ENCODE peak calls at places on chromosomes 6 and 20, in six cellular contexts. G is suprapubic skin, I is fibroblast of lung, K is spleen, X is lower lobe of right lung, F is AG04450. U is an unnamed sample.

GRCh38 chr6:152642578-152643375 is 5.6 kb upstream of the SYNE1 start:
- DNase-seq in G (no peak), I (peak; percentile 18), K (peak; percentile 89), X (peak; percentile 78), F (no peak), U (peak; percentile 69)

GRCh38 chr6:28884423-28885148 is 39.2 kb downstream of the TRIM27 start:
- DNase-seq in G (no peak), I (no peak), K (no peak), X (no peak), F (no peak), U (no peak)

GRCh38 chr20:46625875-46626373 is 25.3 kb downstream of the SLC13A3 start:
- DNase-seq in G (no peak), I (no peak), K (no peak), X (no peak), F (no peak), U (no peak)

GRCh38 chr20:63736893-63737689 is 627 bp downstream of the LIME1 start:
- DNase-seq in G (no peak), I (no peak), K (peak; percentile 89), X (no peak), F (no peak), U (no peak)

GRCh38 chr6:46276571-46277142 is 105.9 kb upstream of the ENPP5 start:
- DNase-seq in G (no peak), I (no peak), K (no peak), X (no peak), F (no peak), U (no peak)

GRCh38 chr6:114169763-114170162 is 173.1 kb downstream of the HS3ST5 start:
- DNase-seq in G (no peak), I (no peak), K (no peak), X (no peak), F (no peak), U (no peak)

GRCh38 chr6:29596381-29596900 is 11.5 kb downstream of the OR2H2 start:
- DNase-seq in G (no peak), I (no peak), K (no peak), X (no peak), F (no peak), U (no peak)

GRCh38 chr6:49526598-49526997 is 23.9 kb upstream of the C6orf141 start:
- DNase-seq in G (no peak), I (no peak), K (no peak), X (no peak), F (no peak), U (no peak)

GRCh38 chr20:10271470-10272219 is 53.0 kb downstream of the SNAP25 start:
- DNase-seq in G (no peak), I (peak; percentile 77), K (no peak), X (no peak), F (no peak), U (peak; percentile 77)

GRCh38 chr20:47173596-47174216 is 182.8 kb downstream of the ZMYND8 start:
- DNase-seq in G (no peak), I (no peak), K (peak; percentile 52), X (no peak), F (no peak), U (no peak)

GRCh38 chr6:3987072-3987471 is 91.9 kb downstream of the FAM217A start:
- DNase-seq in G (no peak), I (peak; percentile 37), K (no peak), X (no peak), F (no peak), U (peak; percentile 45)

GRCh38 chr6:82365011-82365751 is 1.6 kb downstream of the TPBG start:
- DNase-seq in G (no peak), I (peak; percentile 27), K (peak; percentile 74), X (peak; percentile 53), F (no peak), U (peak; percentile 43)

GRCh38 chr6:3778701-3779573 is 27.4 kb upstream of the PXDC1 start:
- DNase-seq in G (peak; percentile 40), I (no peak), K (no peak), X (no peak), F (no peak), U (no peak)

GRCh38 chr20:63951398-63952209 is 4.6 kb downstream of the UCKL1 start:
- DNase-seq in G (no peak), I (no peak), K (peak; percentile 76), X (no peak), F (no peak), U (no peak)

GRCh38 chr6:116309657-116310056 is 29.9 kb upstream of the TSPYL1 start:
- DNase-seq in G (no peak), I (no peak), K (no peak), X (no peak), F (no peak), U (no peak)

GRCh38 chr6:24923885-24924401 is 11.8 kb downstream of the RIPOR2 start:
- DNase-seq in G (no peak), I (no peak), K (no peak), X (no peak), F (no peak), U (no peak)

GRCh38 chr6:113281014-113281810 is 575.9 kb upstream of the MARCKS start:
- DNase-seq in G (no peak), I (peak; percentile 26), K (no peak), X (no peak), F (no peak), U (peak; percentile 87)

GRCh38 chr6:119077643-119078448 is 618 bp downstream of the FAM184A start:
- DNase-seq in G (peak; percentile 81), I (peak; percentile 19), K (peak; percentile 85), X (peak; percentile 67), F (no peak), U (peak; percentile 10)

GRCh38 chr20:63027425-63028389 is 20.9 kb upstream of the BHLHE23 start:
- DNase-seq in G (no peak), I (no peak), K (peak; percentile 68), X (peak; percentile 26), F (no peak), U (no peak)

GRCh38 chr6:83152913-83153312 is 40.2 kb downstream of the PGM3 start:
- DNase-seq in G (no peak), I (no peak), K (no peak), X (no peak), F (no peak), U (no peak)

GRCh38 chr20:25867776-25868649 is 171.4 kb upstream of the ZNF337 start:
- DNase-seq in G (peak; percentile 86), I (peak; percentile 43), K (peak; percentile 86), X (peak; percentile 78), F (no peak), U (peak; percentile 76)

GRCh38 chr20:51586005-51586440 is 43.5 kb upstream of the NFATC2 start:
- DNase-seq in G (no peak), I (peak; percentile 48), K (no peak), X (no peak), F (no peak), U (peak; percentile 74)

GRCh38 chr6:73798592-73798991 is 102.6 kb downstream of the CD109 start:
- DNase-seq in G (no peak), I (peak; percentile 96), K (no peak), X (no peak), F (peak; percentile 93), U (peak; percentile 99)

GRCh38 chr6:151001387-151002063 is 136.0 kb downstream of the MTHFD1L start:
- DNase-seq in G (no peak), I (no peak), K (no peak), X (no peak), F (no peak), U (no peak)

GRCh38 chr6:139638179-139638872 is 263.9 kb upstream of the CITED2 start:
- DNase-seq in G (no peak), I (no peak), K (no peak), X (no peak), F (no peak), U (no peak)

GRCh38 chr6:170290306-170291128 is at the start of gene DLL1:
- DNase-seq in G (no peak), I (no peak), K (peak; percentile 89), X (peak; percentile 62), F (no peak), U (peak; percentile 38)

GRCh38 chr6:6588064-6588923 is at the start of gene LY86:
- DNase-seq in G (no peak), I (no peak), K (peak; percentile 80), X (no peak), F (no peak), U (no peak)

GRCh38 chr6:56759521-56759920 is 116.8 kb upstream of the DST start:
- DNase-seq in G (no peak), I (no peak), K (no peak), X (no peak), F (no peak), U (no peak)

GRCh38 chr6:40256831-40257230 is 322.6 kb upstream of the MOCS1 start:
- DNase-seq in G (no peak), I (no peak), K (no peak), X (no peak), F (no peak), U (no peak)

GRCh38 chr6:130815200-130816071 is 11.8 kb upstream of the SMLR1 start:
- DNase-seq in G (no peak), I (no peak), K (no peak), X (no peak), F (no peak), U (no peak)
- TF ChIP-seq CTCF in G (no peak), I (no peak), K (no peak), X (no peak), F (no peak), U (no peak)

GRCh38 chr20:9081423-9081966 is 12.6 kb downstream of the PLCB4 start:
- DNase-seq in G (no peak), I (no peak), K (no peak), X (no peak), F (no peak), U (no peak)
- H3K4me3 ChIP-seq in G (no peak overlapping the region), I (no peak overlapping the region), K (no peak overlapping the region), X (no peak overlapping the region), F (no peak overlapping the region), U (no peak overlapping the region)

GRCh38 chr6:160768101-160768500 is 66.1 kb downstream of the PLG start:
- DNase-seq in G (no peak), I (no peak), K (no peak), X (no peak), F (no peak), U (no peak)

GRCh38 chr6:160766657-160767018 is 64.6 kb downstream of the PLG start:
- DNase-seq in G (no peak), I (no peak), K (no peak), X (no peak), F (no peak), U (no peak)

GRCh38 chr6:160765412-160765811 is 63.4 kb downstream of the PLG start:
- DNase-seq in G (no peak), I (no peak), K (no peak), X (no peak), F (no peak), U (no peak)

GRCh38 chr6:160767019-160767646 is 65.1 kb downstream of the PLG start:
- DNase-seq in G (peak; percentile 80), I (peak; percentile 65), K (peak; percentile 80), X (peak; percentile 72), F (no peak), U (peak; percentile 34)

DNA sequence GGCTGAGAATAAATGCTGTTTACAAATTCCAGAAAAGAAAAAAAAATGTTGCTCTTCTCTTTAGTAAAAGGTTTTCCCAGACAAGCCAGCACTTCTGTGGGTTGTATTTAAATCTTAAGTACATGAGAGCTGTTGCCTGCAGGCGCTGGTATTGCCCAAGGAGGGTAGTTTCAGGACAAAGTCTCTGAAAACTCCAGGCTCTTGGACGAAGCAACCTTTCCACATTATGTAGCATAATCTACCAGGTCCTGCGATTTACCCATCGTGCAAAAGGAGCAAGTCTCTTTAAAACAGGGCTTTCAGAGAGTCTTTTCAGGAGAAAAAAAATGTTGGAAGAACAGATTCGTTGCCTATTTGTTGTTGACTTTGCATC is 65.6 kb downstream of the PLG start:
- DNase-seq in G (no peak), I (no peak), K (no peak), X (no peak), F (no peak), U (no peak)
- TF ChIP-seq CTCF in G (no peak), I (no peak), K (peak; percentile 13), X (no peak), F (no peak), U (no peak)

GRCh38 chr6:90294008-90294511 is 2.6 kb downstream of the BACH2 start:
- DNase-seq in G (no peak), I (no peak), K (no peak), X (no peak), F (no peak), U (no peak)
- H3K4me3 ChIP-seq in G (peak overlapping the region; percentile 92), I (peak overlapping the region; percentile 64), K (peak overlapping the region; percentile 67), X (peak overlapping the region; percentile 66), F (no peak overlapping the region), U (no peak overlapping the region)

U was measured in choroid plexus epithelial cell.